ENCODE peak calls at places on chromosome 21, in four cellular contexts. F, Y, R and I are unnamed samples.

GRCh38 chr21:33189237-33189636 is 40.5 kb upstream of the IFNAR2 start:
- DNase-seq in F (no peak), Y (no peak), R (no peak), I (no peak)

GRCh38 chr21:44508711-44509445 is 31.1 kb downstream of the KRTAP10-1 start:
- DNase-seq in F (no peak), Y (no peak), R (no peak), I (no peak)

GRCh38 chr21:43749686-43750262 is 26.3 kb downstream of the CSTB start:
- DNase-seq in F (no peak), Y (no peak), R (no peak), I (no peak)

GRCh38 chr21:42125571-42126544 is 54.7 kb downstream of the UMODL1 start:
- DNase-seq in F (no peak), Y (no peak), R (peak), I (no peak)

GRCh38 chr21:41966872-41967621 is 13.2 kb upstream of the C2CD2 start:
- DNase-seq in F (no peak), Y (peak), R (no peak), I (peak)

GRCh38 chr21:17660862-17661261 is 48.2 kb upstream of the BTG3 start:
- DNase-seq in F (no peak), Y (peak), R (no peak), I (no peak)

GRCh38 chr21:42424848-42425602 is 21.3 kb downstream of the UBASH3A start:
- DNase-seq in F (peak), Y (no peak), R (no peak), I (no peak)

GRCh38 chr21:42560517-42561179 is 47.0 kb downstream of the SLC37A1 start:
- DNase-seq in F (no peak), Y (peak), R (no peak), I (no peak)

GRCh38 chr21:14982336-14982735 is 82.5 kb downstream of the NRIP1 start:
- DNase-seq in F (no peak), Y (no peak), R (no peak), I (no peak)

GRCh38 chr21:41536076-41536826 is 28.3 kb upstream of the TMPRSS2 start:
- DNase-seq in F (no peak), Y (no peak), R (no peak), I (no peak)

GRCh38 chr21:10272216-10272615 is 249.2 kb upstream of the TPTE start:
- DNase-seq in F (no peak), Y (peak), R (no peak), I (no peak)

GRCh38 chr21:42651515-42652401 is 1.7 kb upstream of the PDE9A start:
- DNase-seq in F (no peak), Y (no peak), R (no peak), I (peak)

GRCh38 chr21:44391345-44392091 is 38.1 kb downstream of the TRPM2 start:
- DNase-seq in F (no peak), Y (peak), R (no peak), I (peak)

GRCh38 chr21:25872271-25872670 is 137.5 kb downstream of the GABPA start:
- DNase-seq in F (no peak), Y (no peak), R (no peak), I (no peak)
- TF ChIP-seq CTCF in F (peak), Y (no peak), R (no peak), I (no peak)

DNA sequence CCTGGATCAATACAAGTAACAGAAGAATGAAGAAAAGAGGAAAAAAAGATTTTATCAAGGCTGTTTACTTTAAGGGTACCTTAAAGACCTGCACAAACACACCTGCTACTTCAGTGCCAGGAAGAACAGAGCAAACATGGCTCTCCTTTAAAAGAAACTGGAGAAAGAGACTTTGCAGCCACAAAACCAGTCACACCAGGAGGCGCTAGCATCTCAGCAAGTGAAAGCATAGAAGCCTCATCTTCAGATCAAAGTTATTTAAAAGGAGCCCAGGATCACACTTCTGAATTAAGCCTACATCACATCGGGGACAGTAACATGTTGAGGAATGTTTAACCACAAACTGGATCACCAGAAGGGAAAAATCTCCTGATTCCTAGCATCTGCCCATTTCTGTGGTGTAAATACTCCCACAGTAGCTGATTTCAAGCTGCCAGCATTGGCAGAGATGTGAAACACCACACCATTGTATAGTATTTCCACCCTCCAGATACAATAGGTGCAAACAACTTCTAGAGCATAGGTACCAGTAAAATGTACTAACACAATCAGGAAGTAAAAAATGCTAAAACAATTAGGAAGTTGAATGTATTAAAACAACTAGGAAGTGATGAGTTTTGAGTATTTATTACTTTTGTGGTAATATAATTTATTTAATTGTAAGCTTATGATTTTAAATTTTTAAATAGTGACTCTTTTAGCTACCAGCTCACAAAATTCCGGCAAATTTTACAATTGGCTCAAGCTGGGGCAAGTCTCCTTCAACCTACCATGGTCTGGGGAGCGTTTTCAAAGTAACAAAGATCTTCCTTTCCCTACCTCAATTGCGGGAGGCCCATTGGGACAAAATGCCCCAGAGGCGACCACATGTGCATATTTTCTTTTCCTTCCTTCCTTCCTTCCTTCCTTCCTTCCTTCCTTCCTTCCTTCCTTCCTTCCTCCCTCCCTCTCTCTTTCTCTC is 105.3 kb upstream of the CLDN14 start:
- DNase-seq in F (peak), Y (no peak), R (no peak), I (peak)
- TF ChIP-seq CTCF in F (peak), Y (no peak), R (no peak), I (no peak)

GRCh38 chr21:38171723-38172344 is 85.0 kb upstream of the KCNJ15 start:
- DNase-seq in F (no peak), Y (peak), R (peak), I (no peak)
- TF ChIP-seq CTCF in F (no peak), Y (no peak), R (no peak), I (peak)

DNA sequence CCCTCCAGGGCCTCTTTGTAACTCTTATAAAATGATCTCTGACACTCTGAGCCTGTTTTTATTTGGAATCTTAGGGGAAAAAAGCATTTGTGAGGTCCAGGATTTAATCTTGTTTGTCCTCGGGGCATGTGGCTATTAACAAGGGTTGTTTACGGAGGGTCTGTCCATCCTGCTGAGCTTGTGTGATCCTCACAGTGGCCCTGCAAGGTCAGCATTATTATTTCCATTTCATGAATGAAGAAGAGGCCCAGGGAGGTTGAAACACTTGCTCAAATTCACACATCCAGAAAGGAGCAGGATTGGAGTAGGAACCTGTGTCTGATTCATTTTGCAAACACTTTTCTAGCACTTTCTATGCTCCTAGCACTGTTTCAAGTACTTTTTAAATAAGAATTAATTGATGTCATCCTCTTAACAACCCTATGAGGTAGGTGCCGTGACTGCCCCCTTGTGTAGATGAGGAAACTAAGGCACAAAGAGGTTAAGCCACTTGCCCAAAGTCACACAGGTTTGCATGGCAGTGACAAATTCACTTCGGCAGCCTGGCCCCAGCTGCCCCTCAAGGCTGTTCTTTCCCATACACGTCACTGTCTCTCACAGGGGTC is 178.9 kb downstream of the MIS18A start:
- DNase-seq in F (no peak), Y (no peak), R (no peak), I (no peak)
- TF ChIP-seq CTCF in F (no peak), Y (no peak), R (no peak), I (no peak)

GRCh38 chr21:29423051-29423450 is 124.3 kb downstream of the BACH1 start:
- DNase-seq in F (no peak), Y (no peak), R (no peak), I (no peak)
- TF ChIP-seq CTCF in F (no peak), Y (no peak), R (no peak), I (no peak)

DNA sequence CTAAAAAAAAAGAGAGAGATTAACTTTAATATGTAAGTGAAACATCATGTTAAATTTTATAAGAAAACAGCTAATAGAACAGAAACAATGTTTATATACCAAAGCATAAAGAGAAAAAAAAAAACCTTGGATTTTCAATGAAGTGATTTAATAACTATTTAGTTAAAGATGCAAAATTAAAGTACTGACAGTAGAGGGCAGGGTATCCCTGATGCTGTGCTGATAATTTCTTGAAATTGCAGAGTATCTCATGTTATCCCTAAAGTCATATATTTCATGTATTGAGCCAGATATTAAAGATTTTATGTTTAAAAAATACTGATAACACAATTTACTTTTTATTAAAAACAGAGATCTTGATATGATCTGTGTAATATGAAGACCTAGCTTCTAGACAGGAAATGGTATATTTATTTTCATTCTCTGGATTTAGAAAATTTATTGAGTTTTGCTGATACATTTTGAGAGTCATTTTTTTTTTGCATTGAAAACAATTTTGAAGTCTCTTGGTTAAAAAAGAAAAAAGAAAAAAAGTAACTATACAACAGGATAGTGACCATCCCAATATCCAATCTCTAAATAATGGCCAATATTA is 273.2 kb downstream of the USP25 start:
- DNase-seq in F (no peak), Y (no peak), R (peak), I (no peak)
- TF ChIP-seq CTCF in F (no peak), Y (no peak), R (peak), I (no peak)

GRCh38 chr21:30600787-30601186 is at the start of gene KRTAP22-1:
- DNase-seq in F (no peak), Y (no peak), R (no peak), I (no peak)
- TF ChIP-seq CTCF in F (no peak), Y (no peak), R (no peak), I (no peak)

DNA sequence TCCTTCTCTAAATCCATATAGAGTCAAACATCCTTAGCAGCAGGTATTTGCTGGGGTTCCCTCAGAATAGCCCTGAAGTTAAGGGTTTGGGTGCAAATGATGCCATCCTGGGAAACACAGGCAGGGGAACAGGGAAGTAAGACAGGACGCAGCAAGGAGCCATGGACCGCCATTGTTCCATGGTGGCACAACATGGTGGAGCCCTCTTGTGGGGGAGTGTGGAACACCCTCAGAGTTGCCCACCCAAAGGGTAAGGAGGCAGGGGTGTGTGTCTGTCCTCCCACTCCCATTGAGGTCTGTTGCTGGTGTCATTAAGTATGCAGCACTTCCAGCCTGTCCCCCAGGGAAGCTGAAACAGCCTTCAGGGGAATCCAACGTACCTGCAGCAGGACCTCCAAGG is 20.4 kb upstream of the RCAN1 start:
- DNase-seq in F (no peak), Y (no peak), R (no peak), I (no peak)
- TF ChIP-seq CTCF in F (peak), Y (no peak), R (peak), I (peak)

DNA sequence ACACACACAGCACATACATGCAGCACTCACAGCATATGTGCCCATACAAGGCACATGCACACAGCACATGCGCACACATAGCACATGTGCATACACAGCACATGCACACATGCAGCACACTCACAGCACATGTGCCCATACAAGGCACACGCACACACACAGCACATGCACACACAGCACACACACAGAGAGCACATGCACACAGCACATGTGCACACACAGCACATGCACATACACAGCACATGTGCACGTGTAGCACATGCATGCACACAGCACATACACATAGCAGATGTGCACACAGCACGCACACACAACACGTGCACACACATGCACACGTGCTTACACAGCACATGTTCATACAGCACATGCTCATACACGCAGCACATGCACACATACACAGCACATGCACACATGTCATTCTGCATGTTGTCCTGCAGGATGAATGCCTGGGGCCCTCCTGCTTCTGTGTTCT is 48.1 kb downstream of the PCNT start:
- DNase-seq in F (no peak), Y (no peak), R (no peak), I (no peak)
- TF ChIP-seq CTCF in F (no peak), Y (no peak), R (no peak), I (no peak)